ENCODE peak calls at places on chromosomes 4 and X, in ten cellular contexts. B is substantia nigra; S is HTR-8/SVneo; J is T-helper 1 cell; I is NAMALWA; G is AG09319; D is Caco-2; O is central memory CD4-positive, alpha-beta T cell; U is HFFc6; X is T-helper 2 cell. A is an unnamed sample.

GRCh38 chr4:159358226-159358625 is 255.3 kb downstream of the RAPGEF2 start:
- DNase-seq in X (no peak), U (peak; percentile 73), J (no peak), I (no peak), B (no peak), S (peak; percentile 33), G (no peak), O (no peak), D (no peak), A (no peak)

GRCh38 chr4:74682567-74683359 is 111.6 kb downstream of the BTC start:
- DNase-seq in I (no peak), O (no peak), S (peak; percentile 14), B (no peak), D (peak; percentile 24), X (no peak), U (peak; percentile 97), G (peak; percentile 61), J (no peak), A (no peak)

GRCh38 chrX:7170903-7171302 is 22.9 kb upstream of the PUDP start:
- DNase-seq in G (no peak), U (no peak), O (no peak), B (no peak), J (no peak), D (peak; percentile 42), X (no peak), I (peak; percentile 23), S (no peak), A (no peak)

GRCh38 chrX:37302569-37302968 is 46.6 kb upstream of the PRRG1 start:
- DNase-seq in X (no peak), S (peak; percentile 1), O (no peak), D (peak; percentile 34), I (peak; percentile 2), J (no peak), B (no peak), G (peak; percentile 5), U (peak; percentile 0), A (no peak)

GRCh38 chrX:103274284-103274683 is 2.3 kb downstream of the TCEAL5 start:
- DNase-seq in G (no peak), D (no peak), I (no peak), J (no peak), O (no peak), U (no peak), X (no peak), B (no peak), S (no peak), A (no peak)

GRCh38 chrX:131792789-131793462 is 230.2 kb upstream of the STK26 start:
- DNase-seq in D (no peak), O (peak; percentile 88), S (no peak), X (no peak), U (peak; percentile 22), J (no peak), B (no peak), I (no peak), G (peak; percentile 88), A (peak; percentile 84)

GRCh38 chr4:6876440-6876839 is 33.2 kb upstream of the TBC1D14 start:
- DNase-seq in U (no peak), D (no peak), O (no peak), X (no peak), G (no peak), B (no peak), I (no peak), J (no peak), S (no peak), A (no peak)

GRCh38 chr4:21992330-21992729 is 43.8 kb upstream of the KCNIP4 start:
- DNase-seq in O (no peak), G (peak; percentile 57), S (no peak), B (no peak), I (no peak), J (no peak), X (no peak), D (no peak), U (peak; percentile 10), A (no peak)

GRCh38 chr4:25795566-25796454 is 67.0 kb downstream of the SEL1L3 start:
- DNase-seq in B (no peak), I (no peak), D (no peak), O (no peak), X (no peak), G (no peak), S (peak; percentile 75), U (peak; percentile 87), J (no peak), A (no peak)

GRCh38 chrX:118528089-118528753 is 32.6 kb downstream of the DOCK11 start:
- DNase-seq in B (no peak), J (peak; percentile 32), O (peak; percentile 71), D (no peak), X (peak; percentile 16), U (no peak), I (no peak), S (no peak), G (no peak), A (peak; percentile 55)

GRCh38 chr4:120682981-120683380 is 239.5 kb downstream of the PRDM5 start:
- DNase-seq in U (peak; percentile 6), X (no peak), D (no peak), S (no peak), B (no peak), I (no peak), O (no peak), G (no peak), J (no peak), A (no peak)

GRCh38 chr4:157898836-157899605 is 273.8 kb downstream of the GASK1B start:
- DNase-seq in D (no peak), I (no peak), B (no peak), U (no peak), S (no peak), O (no peak), X (no peak), J (no peak), G (no peak), A (no peak)

GRCh38 chrX:16671005-16671404 is 21.0 kb downstream of the S100G start:
- DNase-seq in D (peak; percentile 19), U (no peak), I (peak; percentile 46), B (peak; percentile 1), O (peak; percentile 35), X (no peak), J (peak; percentile 2), G (peak; percentile 36), S (peak; percentile 70), A (no peak)

GRCh38 chr4:5366421-5366820 is 315.1 kb downstream of the STK32B start:
- DNase-seq in D (no peak), G (no peak), X (no peak), I (no peak), S (no peak), O (no peak), B (no peak), U (peak; percentile 32), J (no peak), A (no peak)

GRCh38 chr4:123869517-123870282 is 473.1 kb downstream of the SPRY1 start:
- DNase-seq in X (no peak), O (no peak), B (no peak), I (no peak), D (no peak), U (no peak), S (no peak), J (no peak), G (no peak), A (no peak)

GRCh38 chr4:114417214-114417613 is 181.4 kb upstream of the UGT8 start:
- DNase-seq in G (no peak), U (no peak), O (no peak), X (no peak), I (peak; percentile 36), D (peak; percentile 10), J (no peak), S (peak; percentile 5), B (no peak), A (no peak)

A was measured in naive B cell.